ENCODE peak calls at places on chromosome 2, in eight cellular contexts. J, K, Z, C, Q, L, S and V are unnamed samples.

GRCh38 chr2:71643674-71644357 is 190.5 kb downstream of the DYSF start:
- DNase-seq in C (no peak), J (peak; percentile 4), K (no peak), Z (no peak), S (no peak), Q (no peak), L (no peak), V (no peak)

GRCh38 chr2:188701836-188702235 is 272.3 kb upstream of the COL3A1 start:
- DNase-seq in L (no peak), Z (no peak), Q (peak; percentile 82), K (peak; percentile 21), J (peak; percentile 47), S (no peak), C (no peak), V (no peak)

GRCh38 chr2:158507679-158508078 is 50.9 kb downstream of the PKP4 start:
- DNase-seq in Z (no peak), S (no peak), K (no peak), J (no peak), C (no peak), Q (no peak), L (no peak), V (no peak)

GRCh38 chr2:22355816-22356433 is 1029.1 kb upstream of the KLHL29 start:
- DNase-seq in Z (peak; percentile 31), S (peak; percentile 33), K (no peak), L (peak; percentile 49), C (peak; percentile 38), J (peak; percentile 15), Q (no peak), V (peak; percentile 74)

GRCh38 chr2:138433995-138434991 is 67.3 kb upstream of the SPOPL start:
- DNase-seq in J (peak; percentile 82), L (no peak), K (no peak), C (no peak), Z (no peak), Q (no peak), S (no peak), V (no peak)

GRCh38 chr2:104429978-104430740 is 423.8 kb upstream of the POU3F3 start:
- DNase-seq in L (no peak), S (no peak), K (no peak), Q (no peak), J (no peak), C (no peak), Z (no peak), V (no peak)

GRCh38 chr2:118509319-118510016 is 338.0 kb downstream of the EN1 start:
- DNase-seq in K (no peak), Q (no peak), C (no peak), L (no peak), J (no peak), S (no peak), Z (no peak), V (no peak)

GRCh38 chr2:9666306-9666705 is 35.5 kb upstream of the YWHAQ start:
- DNase-seq in Z (no peak), Q (no peak), C (no peak), K (peak; percentile 66), L (no peak), S (no peak), J (no peak), V (no peak)

GRCh38 chr2:10783421-10783820 is 29.2 kb downstream of the PDIA6 start:
- DNase-seq in L (no peak), K (no peak), C (no peak), S (no peak), J (peak; percentile 45), Q (no peak), Z (no peak), V (no peak)

GRCh38 chr2:7427293-7428060 is 510.3 kb downstream of the RNF144A start:
- DNase-seq in Z (peak; percentile 67), K (peak; percentile 60), C (peak; percentile 76), S (no peak), L (peak; percentile 20), Q (peak; percentile 54), J (peak; percentile 51), V (peak; percentile 21)

GRCh38 chr2:20169796-20170467 is 55.0 kb downstream of the SDC1 start:
- DNase-seq in S (no peak), Z (no peak), C (no peak), J (peak; percentile 76), Q (no peak), L (no peak), K (no peak), V (no peak)

GRCh38 chr2:88398122-88398655 is 54.3 kb downstream of the FOXI3 start:
- DNase-seq in K (no peak), S (no peak), C (no peak), J (no peak), L (no peak), Q (no peak), Z (no peak), V (no peak)

DNA sequence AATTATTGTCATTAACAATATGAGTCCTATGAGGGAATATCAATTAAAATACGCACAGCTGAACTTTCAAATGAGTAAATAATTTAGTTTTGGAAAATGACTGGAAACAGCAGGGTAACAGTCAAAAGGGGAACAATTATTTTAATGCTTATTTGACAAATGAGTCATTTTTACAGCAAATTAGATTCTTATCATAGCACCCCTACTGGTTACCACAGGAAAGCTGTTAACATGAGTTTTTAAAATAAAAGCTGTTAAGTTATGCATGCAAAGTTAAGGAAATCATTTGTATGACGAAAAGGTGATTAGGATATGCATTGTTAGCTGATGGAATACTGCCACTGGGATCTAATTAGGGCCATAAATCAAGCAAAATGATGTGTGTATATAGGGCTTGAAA is 435.1 kb upstream of the MEIS1 start:
- DNase-seq in J (peak; percentile 17), Q (no peak), Z (no peak), C (no peak), K (no peak), S (no peak), L (no peak), V (no peak)
- TF ChIP-seq CTCF in J (no peak), Q (no peak), Z (no peak), C (no peak), K (no peak), S (no peak), L (no peak), V (no peak)

DNA sequence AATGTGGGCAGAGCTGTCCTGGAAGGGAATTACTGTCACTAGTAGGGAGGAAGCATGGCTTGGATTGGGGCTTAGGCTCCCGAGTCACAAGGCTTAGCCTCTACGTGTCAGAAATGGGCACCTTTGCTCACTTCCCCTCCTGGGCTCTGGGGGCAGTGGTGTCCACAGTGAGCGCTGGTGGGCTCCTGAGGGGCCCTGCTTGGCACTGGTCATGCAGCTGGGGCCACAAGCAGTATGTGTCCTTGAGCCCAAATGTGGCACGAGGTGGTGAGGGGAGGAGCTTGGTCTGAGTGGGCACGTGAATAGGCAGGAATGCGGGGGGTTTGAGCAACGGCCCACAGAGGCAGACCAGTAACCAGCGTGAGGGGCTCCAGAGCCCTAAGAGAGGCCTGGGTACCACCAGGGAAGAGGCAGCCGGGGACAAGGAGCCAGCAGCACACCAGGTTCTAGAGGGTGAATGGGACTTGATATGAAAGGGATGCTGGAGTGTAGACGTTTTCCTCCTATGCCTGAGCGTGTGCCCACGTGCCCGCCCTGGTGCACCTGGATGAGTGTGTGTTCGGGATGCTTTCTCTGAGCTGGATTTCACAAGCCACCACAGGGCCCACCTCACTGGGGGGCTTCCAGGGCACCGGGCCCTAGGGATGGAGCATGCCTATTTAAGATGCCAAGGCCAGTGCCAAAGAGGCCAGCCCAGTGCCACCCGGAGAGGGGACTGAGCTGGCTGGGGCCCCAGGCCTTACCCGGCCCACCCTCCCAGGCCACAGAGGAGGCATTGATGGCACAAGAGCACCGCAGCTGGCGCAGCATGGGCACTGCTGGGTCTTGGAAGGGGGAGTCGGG is 22.8 kb upstream of the PTMA start:
- DNase-seq in Z (no peak), S (peak; percentile 24), C (no peak), L (no peak), J (no peak), K (no peak), Q (no peak), V (no peak)
- TF ChIP-seq CTCF in Z (peak; percentile 28), S (no peak), C (peak; percentile 38), L (no peak), J (peak; percentile 23), K (peak; percentile 8), Q (peak; percentile 12), V (no peak)

DNA sequence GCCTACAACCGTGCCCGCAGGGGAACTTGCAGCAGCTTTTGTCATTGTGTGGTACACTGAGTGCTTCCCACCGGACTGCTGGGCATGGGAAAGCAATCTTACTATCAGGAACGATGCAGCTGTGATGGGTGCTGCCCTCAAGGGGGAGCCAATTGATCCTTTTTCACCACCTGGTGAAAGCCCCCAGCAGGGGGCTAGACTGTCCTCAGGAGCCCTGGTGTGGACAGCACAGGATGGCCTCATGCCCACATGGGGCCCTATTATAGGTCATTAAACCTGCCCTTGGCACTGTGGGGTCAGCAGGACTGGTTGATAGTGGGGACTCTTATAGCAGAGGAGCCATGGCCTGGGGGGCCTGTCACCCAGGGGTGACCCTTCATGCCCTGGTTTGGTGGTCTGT is 172.2 kb downstream of the GLI2 start:
- DNase-seq in J (no peak), Z (no peak), Q (no peak), L (no peak), S (no peak), K (no peak), C (no peak), V (no peak)
- TF ChIP-seq CTCF in J (peak; percentile 7), Z (no peak), Q (peak; percentile 26), L (no peak), S (no peak), K (peak; percentile 9), C (no peak), V (no peak)

GRCh38 chr2:183088061-183088460 is 9.5 kb downstream of the DUSP19 start:
- DNase-seq in Q (no peak), Z (no peak), J (no peak), S (no peak), L (no peak), K (no peak), C (no peak), V (no peak)

GRCh38 chr2:183091318-183091953 is 12.9 kb downstream of the DUSP19 start:
- DNase-seq in K (no peak), J (no peak), S (no peak), C (no peak), L (no peak), Q (no peak), Z (no peak), V (no peak)

GRCh38 chr2:183089192-183089851 is 10.8 kb downstream of the DUSP19 start:
- DNase-seq in S (no peak), Q (no peak), J (no peak), Z (peak; percentile 28), L (no peak), C (peak; percentile 41), K (no peak), V (no peak)

GRCh38 chr2:183091954-183092345 is 13.4 kb downstream of the DUSP19 start:
- DNase-seq in J (no peak), S (no peak), Z (no peak), Q (no peak), K (no peak), L (no peak), C (no peak), V (no peak)

DNA sequence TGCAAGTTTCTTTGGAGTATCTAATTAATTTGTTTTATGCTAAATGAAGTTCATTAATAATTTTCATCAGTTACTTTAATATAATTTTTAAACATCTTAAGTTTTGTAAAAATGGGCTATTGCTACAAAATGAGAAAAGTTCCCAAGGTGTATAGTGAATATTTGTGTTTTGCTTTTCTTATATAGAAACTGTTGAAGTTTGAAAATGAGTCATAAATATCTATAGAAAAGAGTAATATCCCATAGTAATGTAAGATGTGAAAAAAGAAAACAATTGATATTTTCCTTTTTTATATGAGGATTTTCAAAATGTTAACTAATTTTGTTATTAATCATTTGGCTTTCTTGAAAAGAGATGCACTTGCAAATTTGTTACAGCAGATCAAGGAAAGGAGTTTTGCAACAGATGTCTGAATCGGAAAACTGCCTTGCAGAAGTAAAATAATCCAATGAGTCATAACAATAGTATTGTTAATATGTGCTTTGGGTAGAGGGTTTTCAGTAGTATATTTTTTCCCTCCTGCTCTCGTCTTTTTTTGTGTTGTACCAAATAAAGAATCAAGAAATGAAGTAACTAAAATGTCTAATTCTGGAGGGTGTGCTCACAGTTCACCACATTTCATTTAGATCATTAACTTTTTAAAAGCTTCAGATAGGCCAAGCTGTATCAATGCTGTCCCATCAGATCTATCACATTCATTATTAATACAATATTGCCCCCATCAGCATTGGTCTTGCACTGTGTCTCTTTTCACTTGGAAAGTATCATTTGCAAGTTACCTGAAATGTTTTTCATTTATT is 15.5 kb downstream of the DUSP19 start:
- DNase-seq in Q (peak; percentile 47), J (peak; percentile 69), Z (no peak), S (no peak), C (peak; percentile 46), K (peak; percentile 61), L (no peak), V (no peak)
- TF ChIP-seq CTCF in Q (no peak), J (no peak), Z (no peak), S (peak; percentile 35), C (peak; percentile 8), K (peak; percentile 21), L (no peak), V (no peak)